ENCODE peak calls at places on chromosomes 1 and 21, in seven cellular contexts. W is HCT116, F is breast epithelium, T is H1, X is stomach, A is transverse colon, M is prostate gland. V is an unnamed sample.

GRCh38 chr1:240027059-240027462 is 64.6 kb upstream of the FMN2 start:
- DNase-seq in X (no peak), T (no peak), W (no peak), A (peak), F (no peak), M (no peak), V (peak)

GRCh38 chr1:39269791-39270342 is 65.4 kb downstream of the MACF1 start:
- DNase-seq in T (no peak), X (no peak), M (no peak), F (no peak), W (no peak), A (peak), V (no peak)

GRCh38 chr1:204834329-204834728 is 36.3 kb upstream of the NFASC start:
- DNase-seq in X (no peak), W (no peak), A (no peak), F (no peak), M (no peak), T (no peak), V (no peak)

GRCh38 chr21:34836103-34836932 is 167.5 kb downstream of the CLIC6 start:
- DNase-seq in F (no peak), W (peak), T (no peak), X (peak), M (no peak), A (peak), V (no peak)

GRCh38 chr1:52281518-52281917 is 84.5 kb downstream of the CC2D1B start:
- DNase-seq in W (no peak), X (no peak), A (no peak), T (no peak), M (no peak), F (no peak), V (no peak)

GRCh38 chr1:235595079-235595478 is 54.5 kb downstream of the GNG4 start:
- DNase-seq in F (no peak), A (no peak), W (no peak), X (no peak), M (no peak), T (no peak), V (no peak)

GRCh38 chr1:56576880-56577858 is 2.2 kb downstream of the PLPP3 start:
- DNase-seq in M (no peak), W (peak), F (no peak), T (no peak), X (no peak), A (no peak), V (no peak)

GRCh38 chr1:76084029-76084627 is 9.6 kb downstream of the ST6GALNAC3 start:
- DNase-seq in F (no peak), T (no peak), W (no peak), A (no peak), X (no peak), M (no peak), V (no peak)

GRCh38 chr1:53733975-53734649 is 4.9 kb downstream of the GLIS1 start:
- DNase-seq in W (no peak), X (no peak), A (no peak), F (no peak), M (no peak), T (no peak), V (no peak)

GRCh38 chr1:226763741-226764264 is 24.7 kb upstream of the ITPKB start:
- DNase-seq in M (no peak), A (no peak), F (no peak), T (peak), X (no peak), W (no peak), V (no peak)

DNA sequence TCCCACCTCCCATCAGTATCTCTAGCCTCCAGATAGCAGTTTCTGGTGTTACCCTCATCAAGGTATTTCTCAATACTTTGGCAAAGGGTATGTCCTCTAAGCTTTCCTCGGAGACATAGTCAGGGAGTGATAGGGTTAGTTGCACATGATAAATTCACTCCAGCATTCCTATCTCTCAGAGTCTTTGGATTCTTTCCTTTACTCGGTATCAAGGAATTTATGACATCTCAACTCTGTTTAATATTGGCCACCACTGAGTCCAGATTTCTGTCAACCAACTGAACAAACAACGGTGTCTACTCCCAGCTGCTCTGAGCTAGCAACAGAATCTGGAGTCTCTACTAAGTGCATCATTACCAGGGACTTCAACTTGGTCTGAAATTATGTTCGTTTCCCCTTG is 233.4 kb downstream of the TM2D1 start:
- DNase-seq in T (no peak), M (no peak), A (no peak), W (no peak), F (no peak), X (no peak), V (no peak)
- TF ChIP-seq POLR2AphosphoS5 in T (no peak), M (no peak), A (peak), W (no peak), F (no peak), X (peak), V (no peak)

GRCh38 chr1:8077120-8077573 is 51.0 kb upstream of the ERRFI1 start:
- DNase-seq in M (peak), F (peak), A (peak), W (peak), T (no peak), X (peak), V (no peak)
- H3K4me3 ChIP-seq in M (no peak), F (no peak), A (no peak), W (peak), T (no peak), X (no peak), V (no peak)

GRCh38 chr1:152565535-152566215 is 905 bp downstream of the LCE3E start:
- DNase-seq in X (no peak), A (no peak), M (no peak), W (no peak), T (no peak), F (no peak), V (no peak)

GRCh38 chr1:152565115-152565514 is 1.5 kb downstream of the LCE3E start:
- DNase-seq in X (no peak), W (no peak), A (no peak), T (no peak), M (no peak), F (no peak), V (no peak)

DNA sequence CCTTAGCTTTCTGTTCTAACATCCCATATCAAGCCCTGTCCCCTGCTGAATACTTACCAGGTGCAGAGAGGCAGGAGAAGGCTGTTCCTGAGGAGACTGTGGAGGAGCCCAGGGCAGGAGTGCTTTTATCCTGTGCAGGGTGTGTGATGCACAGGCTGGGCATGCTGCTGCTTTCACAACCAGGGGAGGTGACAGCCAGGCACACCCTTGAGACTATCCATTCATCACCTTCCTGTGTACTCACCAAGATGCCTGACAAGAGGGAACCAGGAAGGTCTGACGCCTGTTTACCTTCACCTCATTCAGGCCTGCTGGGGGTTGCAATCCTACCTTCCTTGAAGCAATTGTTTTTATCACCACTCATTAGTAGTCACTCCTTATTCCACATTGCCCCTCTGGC is at the start of gene LCE3E:
- DNase-seq in A (no peak), T (no peak), F (no peak), W (no peak), X (no peak), M (no peak), V (no peak)
- TF ChIP-seq POLR2AphosphoS5 in A (no peak), T (no peak), F (no peak), W (no peak), X (no peak), M (no peak), V (no peak)

GRCh38 chr1:65256860-65257719 is 52.3 kb upstream of the DNAJC6 start:
- DNase-seq in X (no peak), F (no peak), A (no peak), W (no peak), M (no peak), T (no peak), V (no peak)
- H3K4me3 ChIP-seq in X (no peak), F (no peak), A (no peak), W (no peak), M (no peak), T (no peak), V (no peak)

DNA sequence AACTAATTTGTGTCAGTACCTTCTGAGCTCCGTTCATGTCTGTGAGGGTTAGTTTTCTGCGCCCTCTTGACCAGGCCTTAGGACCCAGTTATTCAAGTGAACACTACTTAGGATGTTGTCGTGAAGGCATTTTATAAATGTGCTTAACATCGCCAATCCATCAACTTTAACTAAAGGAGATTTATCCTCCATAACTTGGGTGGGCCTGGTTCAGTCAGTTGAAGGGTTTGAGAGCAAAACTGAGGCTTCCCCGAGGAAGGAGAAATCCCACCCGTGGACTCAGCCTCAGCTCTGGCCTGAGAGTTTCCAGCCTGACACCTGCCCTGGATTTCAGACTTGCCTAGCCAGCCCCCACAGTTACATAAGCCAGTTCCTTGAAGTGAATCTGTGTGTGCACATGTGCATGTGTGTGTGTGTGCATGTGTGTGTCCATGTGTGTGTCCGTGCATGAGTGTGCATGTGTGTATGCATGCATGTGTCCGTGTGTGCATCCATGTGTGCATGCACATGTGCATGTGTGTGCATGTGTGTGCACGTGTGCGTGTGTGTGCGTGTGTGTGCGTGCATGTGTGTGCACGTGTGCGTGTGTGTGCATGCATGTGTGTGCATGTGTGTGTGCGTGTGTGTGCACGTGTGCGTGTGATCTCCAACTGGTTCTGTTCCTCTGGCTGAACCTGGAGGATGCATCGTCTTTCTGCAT is 62.1 kb upstream of the PDE9A start:
- DNase-seq in M (no peak), T (no peak), F (no peak), W (no peak), A (no peak), X (no peak), V (no peak)
- TF ChIP-seq POLR2AphosphoS5 in M (no peak), T (no peak), F (no peak), W (no peak), A (no peak), X (no peak), V (no peak)

V was measured in HL-60.